ENCODE peak calls at places on chromosomes 11 and 22, in seven cellular contexts. H is A549, J is tibial nerve, S is IMR-90, W is cardiac muscle cell, V is transverse colon, F is GM23248. R is an unnamed sample. For H3K4me1, the result is how much of the 10 kb centered on the place peaks cover.

GRCh38 chr11:80860632-80861031 is 1419.8 kb upstream of the TENM4 start:
- DNase-seq in F (peak), V (no peak), W (peak), S (no peak), H (no peak), J (no peak), R (no peak)

GRCh38 chr11:47797633-47798032 is 30.5 kb upstream of the FNBP4 start:
- DNase-seq in J (no peak), V (no peak), W (peak), H (no peak), F (peak), S (peak), R (peak)

GRCh38 chr11:70527046-70527395 is 128.7 kb downstream of the CTTN start:
- DNase-seq in S (no peak), V (no peak), F (no peak), H (no peak), W (no peak), J (no peak), R (no peak)

GRCh38 chr11:9527481-9528140 is 45.9 kb upstream of the WEE1 start:
- DNase-seq in H (peak), V (no peak), F (peak), S (peak), W (peak), J (peak), R (no peak)

GRCh38 chr11:7910389-7910788 is 20.7 kb downstream of the OR10A6 start:
- DNase-seq in V (no peak), S (no peak), F (no peak), H (no peak), W (no peak), J (no peak), R (no peak)

GRCh38 chr22:48083502-48083901 is 1321.1 kb downstream of the TBC1D22A start:
- DNase-seq in W (no peak), V (no peak), F (no peak), S (no peak), J (no peak), H (no peak), R (no peak)

GRCh38 chr22:26585104-26585790 is 4.7 kb downstream of the TPST2 start:
- DNase-seq in W (peak), J (no peak), S (peak), H (peak), F (peak), V (no peak), R (no peak)

GRCh38 chr22:27734066-27734465 is 67.5 kb downstream of the MN1 start:
- DNase-seq in S (no peak), J (no peak), H (no peak), F (no peak), V (no peak), W (no peak), R (no peak)

GRCh38 chr11:10407055-10407454 is 48.0 kb upstream of the AMPD3 start:
- DNase-seq in F (peak), S (peak), H (peak), J (no peak), W (no peak), V (no peak), R (no peak)

GRCh38 chr11:90594658-90595057 is 371.8 kb upstream of the CHORDC1 start:
- DNase-seq in S (no peak), F (no peak), V (no peak), H (peak), W (no peak), J (no peak), R (no peak)

GRCh38 chr11:64459016-64459415 is 100.1 kb downstream of the RPS6KA4 start:
- DNase-seq in J (no peak), W (no peak), F (peak), H (no peak), V (no peak), S (peak), R (no peak)

GRCh38 chr22:24423519-24424000 is 3.8 kb upstream of the ADORA2A start:
- DNase-seq in S (no peak), J (no peak), W (peak), F (peak), H (peak), V (peak), R (peak)

GRCh38 chr11:48169706-48170105 is 46.9 kb upstream of the OR4B1 start:
- DNase-seq in J (no peak), F (no peak), W (peak), H (no peak), V (no peak), S (peak), R (no peak)

GRCh38 chr22:35894937-35895708 is 133.5 kb downstream of the RBFOX2 start:
- DNase-seq in F (peak), S (peak), H (peak), W (peak), V (peak), J (peak), R (no peak)

GRCh38 chr11:57493507-57494503 is 21.7 kb downstream of the SLC43A1 start:
- DNase-seq in J (peak), W (peak), F (peak), H (peak), S (peak), V (peak), R (peak)

GRCh38 chr11:17154409-17155159 is 53.2 kb downstream of the PIK3C2A start:
- DNase-seq in J (no peak), H (no peak), S (no peak), W (no peak), V (no peak), F (no peak), R (no peak)

GRCh38 chr11:116879789-116880402 is 42.5 kb upstream of the APOA1 start:
- DNase-seq in S (peak), J (peak), V (no peak), W (peak), F (peak), H (peak), R (no peak)

GRCh38 chr11:10076458-10077141 is 217.4 kb downstream of the SBF2 start:
- DNase-seq in H (peak), F (peak), W (peak), S (peak), V (peak), J (no peak), R (no peak)

GRCh38 chr22:19064354-19065054 is 57.7 kb downstream of the DGCR2 start:
- DNase-seq in H (no peak), J (no peak), F (no peak), V (no peak), S (no peak), W (no peak), R (no peak)

GRCh38 chr11:69892237-69892985 is 73.2 kb upstream of the FGF3 start:
- DNase-seq in S (no peak), J (no peak), F (peak), V (no peak), H (peak), W (no peak), R (no peak)

GRCh38 chr22:36237462-36238347 is 1.6 kb downstream of the APOL2 start:
- DNase-seq in J (no peak), H (no peak), F (peak), S (no peak), W (peak), V (peak), R (no peak)

GRCh38 chr22:30250713-30251267 is 4.2 kb upstream of the LIF start:
- DNase-seq in V (no peak), H (peak), F (peak), W (no peak), S (peak), J (no peak), R (no peak)

GRCh38 chr22:20211409-20211996 is 56.6 kb downstream of the RTN4R start:
- DNase-seq in F (no peak), V (no peak), H (no peak), W (no peak), J (no peak), S (no peak), R (no peak)

GRCh38 chr11:85682330-85683305 is 3.4 kb downstream of the CCDC89 start:
- DNase-seq in H (peak), S (peak), V (peak), J (peak), F (peak), W (peak), R (peak)

GRCh38 chr11:95948637-95949036 is 24.7 kb upstream of the MTMR2 start:
- DNase-seq in V (no peak), F (no peak), H (no peak), J (no peak), S (no peak), W (no peak), R (no peak)

GRCh38 chr22:50672041-50672440 is 582 bp upstream of the SHANK3 start:
- DNase-seq in W (no peak), S (no peak), F (no peak), V (no peak), H (no peak), J (no peak), R (no peak)

GRCh38 chr11:9091044-9091936 is at the start of gene SCUBE2:
- DNase-seq in F (peak), S (no peak), J (no peak), H (no peak), V (peak), W (peak), R (no peak)

GRCh38 chr11:12724301-12725046 is 50.3 kb downstream of the TEAD1 start:
- DNase-seq in H (peak), V (peak), S (peak), J (peak), W (peak), F (peak), R (no peak)

GRCh38 chr11:117437041-117437790 is 109.6 kb downstream of the CEP164 start:
- DNase-seq in F (no peak), J (no peak), S (no peak), H (no peak), W (no peak), V (no peak), R (no peak)

GRCh38 chr22:44497218-44497903 is 672 bp downstream of the RTL6 start:
- DNase-seq in V (peak), F (peak), H (no peak), J (no peak), W (peak), S (peak), R (no peak)

GRCh38 chr11:96342131-96342970 is 644 bp downstream of the MAML2 start:
- DNase-seq in J (no peak), V (no peak), H (no peak), S (no peak), F (peak), W (no peak), R (no peak)

DNA sequence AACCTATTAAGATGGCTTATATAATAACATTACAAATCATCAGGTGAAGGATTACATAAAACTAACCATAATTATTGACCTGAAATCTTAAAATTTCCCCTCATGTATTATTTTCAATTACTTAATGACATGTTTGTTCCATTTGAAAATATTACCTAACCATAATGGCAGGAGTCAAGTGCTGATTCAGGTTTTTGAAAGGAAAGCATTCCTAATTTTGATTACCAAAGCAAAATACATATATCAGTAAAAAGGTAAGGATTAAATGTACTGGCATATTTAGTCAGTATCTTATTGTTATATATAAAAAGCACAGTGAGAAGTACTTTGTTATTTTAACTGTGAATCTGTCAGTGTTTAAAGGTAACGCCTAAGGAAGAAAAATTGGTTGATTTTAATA is 960.0 kb upstream of the CNTN5 start:
- DNase-seq in V (no peak), S (no peak), H (no peak), W (no peak), J (no peak), F (no peak), R (no peak)
- H3K4me1 ChIP-seq in V (under half), S (under half), H (under half), W (under half), J (under half), F (under half), R (under half)

DNA sequence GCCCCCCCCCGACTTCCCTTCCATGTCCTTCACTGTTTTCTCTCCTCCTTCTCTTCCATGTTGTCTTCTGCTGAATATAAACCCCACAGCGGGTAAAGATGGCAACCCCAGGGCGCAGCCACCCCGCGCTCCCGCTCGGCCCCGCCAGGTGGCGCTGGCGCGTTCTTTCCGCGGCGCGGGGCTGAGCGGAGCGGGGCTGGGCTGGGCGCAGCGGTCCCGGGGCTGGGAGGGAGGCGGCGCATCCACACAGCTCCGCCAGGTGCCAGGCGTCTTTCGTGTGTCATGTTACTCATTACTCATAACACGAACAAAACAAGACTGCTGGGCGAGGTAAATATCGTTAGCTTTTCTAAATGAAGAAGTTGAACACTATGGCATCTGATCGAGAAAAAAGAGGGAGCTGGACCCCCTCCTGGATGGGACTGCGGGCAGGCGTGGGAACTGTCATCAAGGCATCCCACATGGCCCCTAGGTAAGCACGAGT is 321.2 kb downstream of the NTM start:
- DNase-seq in H (no peak), S (peak), W (peak), V (no peak), J (no peak), F (peak), R (no peak)
- H3K27ac ChIP-seq in H (no peak), S (no peak), W (no peak), V (no peak), J (no peak), F (no peak), R (no peak)

DNA sequence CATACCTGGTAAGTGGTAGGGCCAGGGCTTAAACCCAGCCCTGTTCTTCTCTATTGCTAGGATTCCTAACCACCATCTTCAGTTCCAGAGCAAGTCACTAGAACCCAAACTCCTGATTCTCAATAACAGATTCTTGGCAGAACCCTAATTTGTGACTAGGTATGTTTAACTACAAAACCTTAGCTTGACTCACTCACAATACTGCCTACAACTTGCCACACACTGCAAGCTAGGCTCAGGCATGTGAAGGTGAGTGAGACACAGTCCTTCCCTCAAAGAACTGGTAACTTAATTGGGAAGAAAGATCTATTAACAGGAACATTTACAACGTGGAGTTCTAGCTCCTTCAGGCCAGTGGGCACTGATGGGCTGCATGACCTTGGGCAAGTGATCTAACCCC is 14.5 kb upstream of the AMOTL1 start:
- DNase-seq in V (no peak), J (no peak), S (no peak), H (no peak), W (no peak), F (no peak), R (no peak)
- H3K4me1 ChIP-seq in V (under half), J (under half), S (under half), H (under half), W (under half), F (under half), R (under half)

GRCh38 chr11:74417860-74418508 is 19.8 kb upstream of the PGM2L1 start:
- DNase-seq in V (no peak), S (peak), F (peak), J (no peak), H (peak), W (no peak), R (no peak)
- H3K27ac ChIP-seq in V (peak), S (no peak), F (no peak), J (peak), H (peak), W (no peak), R (no peak)

GRCh38 chr11:62400281-62400680 is 18.6 kb upstream of the SCGB1A1 start:
- DNase-seq in J (no peak), H (no peak), F (peak), S (no peak), V (no peak), W (no peak), R (no peak)

GRCh38 chr11:62400760-62401159 is 18.1 kb upstream of the SCGB1A1 start:
- DNase-seq in H (no peak), W (peak), V (peak), J (peak), F (peak), S (peak), R (no peak)

GRCh38 chr11:62399172-62399867 is 19.5 kb upstream of the SCGB1A1 start:
- DNase-seq in H (no peak), S (no peak), V (no peak), W (peak), F (peak), J (peak), R (peak)

GRCh38 chr11:62401356-62401755 is 17.5 kb upstream of the SCGB1A1 start:
- DNase-seq in S (no peak), H (no peak), F (no peak), J (no peak), V (no peak), W (no peak), R (no peak)

DNA sequence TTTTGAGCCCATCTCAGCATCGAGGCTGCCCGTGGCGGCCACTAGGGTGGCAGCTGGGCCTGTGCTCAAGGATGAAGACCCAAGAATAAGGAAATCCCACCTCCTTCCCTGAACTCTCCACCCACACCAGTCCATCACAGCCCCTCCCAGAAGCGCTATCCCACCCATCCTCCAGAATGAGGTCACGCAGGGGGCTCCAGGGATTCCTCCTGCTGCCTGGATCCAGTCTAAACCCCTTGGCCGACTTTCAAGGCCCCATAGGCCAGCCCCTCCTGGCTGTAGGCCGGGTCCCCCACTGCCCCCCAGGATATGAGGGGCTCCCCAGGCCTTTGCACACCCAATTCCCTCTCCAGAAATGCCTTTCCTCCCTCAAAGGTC is 19.0 kb upstream of the SCGB1A1 start:
- DNase-seq in F (no peak), W (no peak), S (no peak), H (no peak), J (no peak), V (no peak), R (no peak)
- H3K4me1 ChIP-seq in F (half or more), W (under half), S (under half), H (under half), J (half or more), V (half or more), R (half or more)

GRCh38 chr11:111382451-111382850 is 3.4 kb upstream of the POU2AF1 start:
- DNase-seq in S (no peak), V (no peak), H (no peak), F (no peak), J (no peak), W (no peak), R (no peak)

GRCh38 chr11:111376453-111376871 is 2.6 kb downstream of the POU2AF1 start:
- DNase-seq in V (no peak), F (no peak), H (no peak), S (no peak), W (no peak), J (no peak), R (no peak)

GRCh38 chr11:111378773-111379499 is at the start of gene POU2AF1:
- DNase-seq in J (no peak), W (peak), V (peak), S (peak), H (no peak), F (peak), R (peak)

GRCh38 chr11:111378185-111378772 is 796 bp downstream of the POU2AF1 start:
- DNase-seq in V (no peak), F (no peak), J (no peak), W (no peak), H (no peak), S (no peak), R (no peak)

DNA sequence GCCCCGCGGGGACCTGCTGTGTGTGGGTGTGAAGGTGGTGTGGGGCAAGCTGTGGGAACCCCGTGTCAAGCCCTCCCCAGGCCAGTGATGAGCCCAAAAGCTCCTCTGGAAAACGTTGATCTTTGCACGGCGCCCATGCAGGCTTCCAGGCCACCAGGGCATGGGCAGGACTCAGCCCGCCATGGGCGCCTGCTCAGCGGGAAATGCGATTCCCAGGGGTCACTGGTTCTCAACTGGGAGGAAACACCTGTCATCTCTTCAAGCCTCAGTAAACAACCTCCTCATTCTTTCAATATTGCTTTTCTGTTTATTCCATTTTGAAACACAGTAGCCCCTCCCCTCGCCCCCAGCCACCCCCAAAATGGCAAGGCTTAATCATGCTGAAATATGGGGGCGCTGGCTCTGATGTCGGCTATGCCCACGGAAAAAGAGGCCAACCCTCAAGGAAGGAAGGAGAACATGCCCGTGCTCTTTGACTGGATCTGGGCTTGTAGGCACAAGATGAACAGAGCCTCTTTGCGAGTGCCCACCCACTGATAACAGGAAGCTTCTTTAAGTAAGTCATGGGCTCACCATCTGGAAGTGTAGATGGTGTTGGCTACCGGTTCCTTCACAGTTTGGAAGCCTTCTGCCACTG is 543 bp upstream of the POU2AF1 start:
- DNase-seq in V (no peak), S (no peak), H (no peak), W (no peak), F (no peak), J (no peak), R (no peak)
- H3K27ac ChIP-seq in V (peak), S (no peak), H (no peak), W (no peak), F (peak), J (peak), R (peak)

GRCh38 chr11:68455485-68455884 is 5.1 kb upstream of the PPP6R3 start:
- DNase-seq in S (no peak), F (no peak), J (no peak), W (no peak), H (no peak), V (no peak), R (no peak)
- H3K4me1 ChIP-seq in S (under half), F (under half), J (under half), W (under half), H (under half), V (under half), R (under half)